ENCODE peak calls at places on chromosomes 4 and X, in ten cellular contexts. K is tibial artery, Y is fibroblast of lung, N is choroid plexus epithelial cell, J is cardiac muscle cell, Q is mammary epithelial cell, O is HL-60, D is testis, R is lower leg skin, V is HFF-Myc. P is an unnamed sample.

GRCh38 chr4:66023061-66023460 is 352.8 kb upstream of the EPHA5 start:
- DNase-seq in N (no peak), V (no peak), K (no peak), J (no peak), O (no peak), R (no peak), Q (no peak), Y (peak; percentile 19), D (no peak), P (no peak)

GRCh38 chrX:151397741-151398070 is 700 bp downstream of the VMA21 start:
- DNase-seq in V (no peak), O (no peak), D (no peak), R (no peak), K (no peak), J (no peak), N (peak; percentile 22), Q (no peak), Y (peak; percentile 7), P (no peak)

GRCh38 chr4:40924096-40924792 is 174.5 kb downstream of the NSUN7 start:
- DNase-seq in N (peak; percentile 73), K (peak; percentile 51), Q (no peak), Y (peak; percentile 36), R (peak; percentile 89), J (peak; percentile 64), D (peak; percentile 71), O (peak; percentile 30), V (no peak), P (peak; percentile 42)

GRCh38 chrX:148933881-148934280 is 433.5 kb downstream of the AFF2 start:
- DNase-seq in Y (no peak), R (no peak), K (no peak), N (no peak), D (no peak), V (no peak), Q (peak; percentile 87), O (no peak), J (no peak), P (no peak)

GRCh38 chr4:108036252-108036651 is 46.6 kb downstream of the HADH start:
- DNase-seq in O (no peak), V (no peak), Q (no peak), D (no peak), N (no peak), J (no peak), K (no peak), Y (no peak), R (no peak), P (no peak)

GRCh38 chrX:152738560-152738959 is 5.0 kb downstream of the MAGEA12 start:
- DNase-seq in J (no peak), R (no peak), Y (no peak), Q (no peak), V (no peak), N (no peak), D (no peak), O (no peak), K (no peak), P (no peak)

GRCh38 chr4:145041378-145041777 is 56.6 kb downstream of the ANAPC10 start:
- DNase-seq in V (no peak), J (peak; percentile 14), N (no peak), Y (no peak), D (peak; percentile 88), K (peak; percentile 28), Q (no peak), R (no peak), O (peak; percentile 23), P (peak; percentile 12)

GRCh38 chrX:150522494-150522893 is 45.9 kb upstream of the MTM1 start:
- DNase-seq in K (no peak), R (no peak), O (no peak), J (no peak), N (no peak), D (no peak), Q (no peak), Y (no peak), V (no peak), P (no peak)

GRCh38 chrX:68650491-68650890 is 3.0 kb downstream of the STARD8 start:
- DNase-seq in K (no peak), D (no peak), J (no peak), O (no peak), R (no peak), N (peak; percentile 33), V (no peak), Q (peak; percentile 28), Y (peak; percentile 53), P (no peak)

GRCh38 chr4:157587681-157588423 is 367.3 kb downstream of the GRIA2 start:
- DNase-seq in N (no peak), D (no peak), V (no peak), O (no peak), Y (no peak), R (no peak), K (no peak), Q (no peak), J (no peak), P (no peak)

GRCh38 chr4:40395166-40395900 is 60.2 kb downstream of the CHRNA9 start:
- DNase-seq in R (no peak), J (no peak), Y (no peak), Q (no peak), O (no peak), V (no peak), K (no peak), N (no peak), D (no peak), P (peak; percentile 67)

GRCh38 chrX:8730812-8731578 is 942 bp downstream of the ANOS1 start:
- DNase-seq in D (peak; percentile 32), V (no peak), R (no peak), O (no peak), N (no peak), J (no peak), Y (no peak), K (no peak), Q (peak; percentile 23), P (peak; percentile 20)

GRCh38 chr4:148998719-148999118 is 556.5 kb upstream of the NR3C2 start:
- DNase-seq in Y (no peak), D (no peak), J (peak; percentile 2), V (peak; percentile 2), K (no peak), Q (peak; percentile 0), O (no peak), R (no peak), N (peak; percentile 26), P (no peak)

GRCh38 chr4:124632439-124632838 is 80.1 kb downstream of the ANKRD50 start:
- DNase-seq in D (no peak), Y (no peak), O (no peak), Q (no peak), N (no peak), J (no peak), K (no peak), V (no peak), R (no peak), P (no peak)

DNA sequence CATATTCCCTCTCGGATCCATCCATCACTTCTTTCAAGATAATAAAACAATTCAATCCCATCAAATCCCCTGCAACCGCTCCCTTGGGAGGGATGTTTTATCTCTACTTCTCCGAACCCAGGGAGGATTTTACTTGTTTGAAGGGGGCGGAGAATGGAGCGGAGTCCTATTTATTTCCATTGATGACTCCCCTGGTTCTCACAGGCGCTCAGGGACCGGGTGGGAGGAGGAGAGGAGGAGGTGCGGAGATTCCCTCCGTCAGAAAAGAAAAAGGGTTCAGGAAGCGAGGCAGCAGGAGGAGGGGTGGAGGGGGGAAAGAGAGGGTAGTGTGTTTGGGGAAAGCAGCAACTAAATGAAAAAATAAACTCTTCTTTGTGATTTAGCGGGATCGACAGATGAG is 2.1 kb downstream of the NDNF start:
- DNase-seq in J (no peak), R (no peak), O (no peak), V (no peak), D (no peak), N (no peak), Q (no peak), Y (no peak), K (peak; percentile 39), P (no peak)
- H3K4me3 ChIP-seq in J (peak overlapping the region; percentile 71), R (no peak overlapping the region), O (no peak overlapping the region), V (peak overlapping the region; percentile 45), D (peak overlapping the region; percentile 55), N (no peak overlapping the region), Q (no peak overlapping the region), Y (peak overlapping the region; percentile 63), K (peak overlapping the region; percentile 61), P (no peak overlapping the region)

GRCh38 chrX:129738466-129739308 is at the start of gene XPNPEP2:
- DNase-seq in D (no peak), N (no peak), J (peak; percentile 87), Q (no peak), V (peak; percentile 41), Y (no peak), R (no peak), O (no peak), K (no peak), P (no peak)
- H3K4me3 ChIP-seq in D (no peak within 1 kb of the TSS), N (no peak within 1 kb of the TSS), J (no peak within 1 kb of the TSS), Q (no peak within 1 kb of the TSS), V (peak within 1 kb of the TSS; percentile 1), Y (peak within 1 kb of the TSS; percentile 12), R (no peak within 1 kb of the TSS), O (no peak within 1 kb of the TSS), K (no peak within 1 kb of the TSS), P (no peak within 1 kb of the TSS)

DNA sequence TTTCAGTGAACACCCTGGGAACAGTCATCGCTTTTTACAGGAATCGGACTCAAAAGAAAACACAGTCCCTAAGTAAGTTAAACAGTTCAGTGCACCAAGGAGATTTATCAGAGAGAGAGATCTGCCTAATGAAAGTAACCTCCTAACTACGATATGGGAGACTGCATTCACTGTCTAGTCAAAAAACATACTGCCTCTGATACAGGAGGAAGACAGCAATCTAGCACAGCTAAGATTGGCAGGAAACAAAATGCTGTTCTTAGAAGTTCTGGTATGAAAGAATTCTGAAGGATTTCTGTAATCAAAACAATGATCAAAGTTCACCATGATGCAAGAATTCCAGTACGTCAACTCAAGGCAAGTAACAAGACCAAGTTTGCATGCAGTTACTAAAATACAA is 92.8 kb downstream of the MAML3 start:
- DNase-seq in J (peak; percentile 51), D (no peak), R (no peak), O (no peak), Q (no peak), N (peak; percentile 88), K (no peak), V (no peak), Y (peak; percentile 64), P (no peak)
- H3K4me3 ChIP-seq in J (no peak overlapping the region), D (no peak overlapping the region), R (no peak overlapping the region), O (no peak overlapping the region), Q (no peak overlapping the region), N (no peak overlapping the region), K (peak overlapping the region; percentile 24), V (no peak overlapping the region), Y (peak overlapping the region; percentile 36), P (no peak overlapping the region)

GRCh38 chr4:7645158-7645557 is 210.4 kb upstream of the PSAPL1 start:
- DNase-seq in K (no peak), V (no peak), D (no peak), N (no peak), J (no peak), Y (no peak), R (no peak), O (no peak), Q (no peak), P (no peak)

GRCh38 chr4:7647932-7648812 is 213.4 kb upstream of the PSAPL1 start:
- DNase-seq in Y (peak; percentile 68), K (peak; percentile 37), Q (no peak), O (peak; percentile 13), R (no peak), J (peak; percentile 36), N (peak; percentile 55), D (no peak), V (peak; percentile 81), P (no peak)

GRCh38 chr4:7647211-7647931 is 212.6 kb upstream of the PSAPL1 start:
- DNase-seq in D (no peak), J (no peak), N (no peak), Q (no peak), O (no peak), R (no peak), V (no peak), K (no peak), Y (no peak), P (no peak)

GRCh38 chr4:7646384-7647061 is 211.8 kb upstream of the PSAPL1 start:
- DNase-seq in K (no peak), J (peak; percentile 34), Q (no peak), R (no peak), Y (no peak), N (peak; percentile 55), D (no peak), V (no peak), O (no peak), P (no peak)

GRCh38 chr4:7645956-7646355 is 211.2 kb upstream of the PSAPL1 start:
- DNase-seq in D (no peak), V (no peak), N (no peak), O (no peak), Y (no peak), K (no peak), Q (no peak), J (no peak), R (no peak), P (no peak)
- H3K4me3 ChIP-seq in D (no peak overlapping the region), V (no peak overlapping the region), N (no peak overlapping the region), O (no peak overlapping the region), Y (no peak overlapping the region), K (no peak overlapping the region), Q (no peak overlapping the region), J (no peak overlapping the region), R (no peak overlapping the region), P (no peak overlapping the region)

P was measured in thyroid gland.